ENCODE peak calls at places on chromosomes 6 and 20, in five cellular contexts. H, X, F, Q and N are unnamed samples. For H3K4me1 and H3K36me3, the result is how much of the 10 kb centered on the place peaks cover.

GRCh38 chr6:125020385-125020784 is 58.1 kb downstream of the RNF217 start:
- DNase-seq in H (no peak), X (no peak), F (peak), Q (no peak), N (no peak)

GRCh38 chr6:26025047-26025893 is 62.0 kb upstream of the HFE start:
- DNase-seq in H (no peak), X (no peak), F (peak), Q (no peak), N (no peak)

GRCh38 chr6:125197795-125198269 is 44.3 kb downstream of the TPD52L1 start:
- DNase-seq in H (peak), X (no peak), F (peak), Q (peak), N (peak)

GRCh38 chr6:45609141-45609638 is 231.5 kb upstream of the SUPT3H start:
- DNase-seq in H (no peak), X (no peak), F (peak), Q (no peak), N (peak)

GRCh38 chr20:40441771-40442170 is 247.3 kb downstream of the MAFB start:
- DNase-seq in H (no peak), X (no peak), F (no peak), Q (no peak), N (no peak)

GRCh38 chr6:15038013-15038791 is 207.7 kb upstream of the JARID2 start:
- DNase-seq in H (no peak), X (no peak), F (no peak), Q (no peak), N (peak)

GRCh38 chr20:44092551-44093248 is 94.3 kb downstream of the JPH2 start:
- DNase-seq in H (no peak), X (no peak), F (peak), Q (no peak), N (no peak)

GRCh38 chr6:35146453-35146852 is 5.3 kb upstream of the TCP11 start:
- DNase-seq in H (no peak), X (no peak), F (peak), Q (no peak), N (peak)

GRCh38 chr6:7777062-7777461 is 51.2 kb downstream of the BMP6 start:
- DNase-seq in H (no peak), X (no peak), F (no peak), Q (no peak), N (no peak)

GRCh38 chr6:10250655-10251220 is 164.1 kb downstream of the TFAP2A start:
- DNase-seq in H (no peak), X (no peak), F (no peak), Q (no peak), N (no peak)

GRCh38 chr6:44102527-44102926 is 24.7 kb downstream of the MRPL14 start:
- DNase-seq in H (no peak), X (no peak), F (no peak), Q (no peak), N (no peak)

GRCh38 chr6:22886881-22887581 is 317.7 kb downstream of the HDGFL1 start:
- DNase-seq in H (no peak), X (no peak), F (peak), Q (no peak), N (no peak)

GRCh38 chr6:25329982-25330381 is 50.8 kb downstream of the CARMIL1 start:
- DNase-seq in H (no peak), X (no peak), F (no peak), Q (no peak), N (no peak)

GRCh38 chr20:44031822-44032582 is 117.3 kb downstream of the TOX2 start:
- DNase-seq in H (no peak), X (no peak), F (no peak), Q (no peak), N (no peak)

GRCh38 chr20:25275813-25276532 is 28.1 kb downstream of the PYGB start:
- DNase-seq in H (peak), X (no peak), F (no peak), Q (no peak), N (no peak)

GRCh38 chr6:101396552-101397173 is 3.2 kb downstream of the GRIK2 start:
- DNase-seq in H (no peak), X (no peak), F (peak), Q (peak), N (no peak)

GRCh38 chr6:96015321-96015790 is 418 bp upstream of the FUT9 start:
- DNase-seq in H (no peak), X (no peak), F (no peak), Q (peak), N (no peak)

GRCh38 chr20:47673671-47673955 is 111.7 kb downstream of the SULF2 start:
- DNase-seq in H (no peak), X (no peak), F (no peak), Q (peak), N (no peak)

GRCh38 chr6:116111552-116112528 is 11.2 kb downstream of the NT5DC1 start:
- DNase-seq in H (no peak), X (no peak), F (peak), Q (no peak), N (no peak)

GRCh38 chr20:48826883-48827771 is 672 bp downstream of the PREX1 start:
- DNase-seq in H (no peak), X (no peak), F (no peak), Q (peak), N (no peak)

GRCh38 chr20:62360854-62361798 is 6.0 kb downstream of the LAMA5 start:
- DNase-seq in H (no peak), X (no peak), F (no peak), Q (peak), N (no peak)

GRCh38 chr20:25046736-25047666 is 10.9 kb downstream of the ACSS1 start:
- DNase-seq in H (no peak), X (no peak), F (no peak), Q (no peak), N (peak)

GRCh38 chr20:33787253-33787891 is 23.8 kb upstream of the CHMP4B start:
- DNase-seq in H (no peak), X (no peak), F (no peak), Q (no peak), N (no peak)

GRCh38 chr20:46835418-46835817 is 59.2 kb upstream of the EYA2 start:
- DNase-seq in H (no peak), X (no peak), F (peak), Q (no peak), N (no peak)

GRCh38 chr6:113447088-113447831 is 409.9 kb upstream of the MARCKS start:
- DNase-seq in H (no peak), X (no peak), F (peak), Q (no peak), N (no peak)

GRCh38 chr20:45343867-45344721 is 4.1 kb downstream of the SDC4 start:
- DNase-seq in H (peak), X (no peak), F (peak), Q (no peak), N (peak)

GRCh38 chr20:45948261-45948733 is 13.8 kb downstream of the PCIF1 start:
- DNase-seq in H (no peak), X (no peak), F (no peak), Q (no peak), N (no peak)

GRCh38 chr6:138454976-138455706 is 44.2 kb downstream of the NHSL1 start:
- DNase-seq in H (no peak), X (peak), F (no peak), Q (no peak), N (no peak)

GRCh38 chr6:74596586-74596985 is 609.3 kb downstream of the COL12A1 start:
- DNase-seq in H (no peak), X (no peak), F (no peak), Q (no peak), N (no peak)

GRCh38 chr20:19735446-19735845 is 22.6 kb upstream of the RIN2 start:
- DNase-seq in H (peak), X (no peak), F (peak), Q (peak), N (peak)

GRCh38 chr20:51492167-51493092 is 50.1 kb downstream of the NFATC2 start:
- DNase-seq in H (no peak), X (no peak), F (no peak), Q (peak), N (no peak)

GRCh38 chr6:154736613-154737259 is 3.5 kb downstream of the SCAF8 start:
- DNase-seq in H (no peak), X (no peak), F (no peak), Q (no peak), N (no peak)

GRCh38 chr20:57829805-57830514 is 120.1 kb upstream of the PMEPA1 start:
- DNase-seq in H (no peak), X (no peak), F (no peak), Q (no peak), N (no peak)

GRCh38 chr6:1612902-1613301 is 3.2 kb downstream of the FOXC1 start:
- DNase-seq in H (no peak), X (no peak), F (peak), Q (no peak), N (no peak)

GRCh38 chr6:150617496-150618460 is 18.1 kb downstream of the PLEKHG1 start:
- DNase-seq in H (no peak), X (no peak), F (no peak), Q (no peak), N (no peak)

GRCh38 chr6:150622941-150623874 is 23.5 kb downstream of the PLEKHG1 start:
- DNase-seq in H (no peak), X (no peak), F (no peak), Q (no peak), N (no peak)

GRCh38 chr6:150622476-150622875 is 22.8 kb downstream of the PLEKHG1 start:
- DNase-seq in H (no peak), X (no peak), F (no peak), Q (no peak), N (no peak)

GRCh38 chr6:150620244-150620643 is 20.6 kb downstream of the PLEKHG1 start:
- DNase-seq in H (no peak), X (no peak), F (no peak), Q (no peak), N (no peak)

GRCh38 chr6:150620763-150621162 is 21.1 kb downstream of the PLEKHG1 start:
- DNase-seq in H (no peak), X (no peak), F (no peak), Q (no peak), N (no peak)
- H3K4me1 ChIP-seq in H (under half), X (under half), F (under half), Q (under half), N (under half)

DNA sequence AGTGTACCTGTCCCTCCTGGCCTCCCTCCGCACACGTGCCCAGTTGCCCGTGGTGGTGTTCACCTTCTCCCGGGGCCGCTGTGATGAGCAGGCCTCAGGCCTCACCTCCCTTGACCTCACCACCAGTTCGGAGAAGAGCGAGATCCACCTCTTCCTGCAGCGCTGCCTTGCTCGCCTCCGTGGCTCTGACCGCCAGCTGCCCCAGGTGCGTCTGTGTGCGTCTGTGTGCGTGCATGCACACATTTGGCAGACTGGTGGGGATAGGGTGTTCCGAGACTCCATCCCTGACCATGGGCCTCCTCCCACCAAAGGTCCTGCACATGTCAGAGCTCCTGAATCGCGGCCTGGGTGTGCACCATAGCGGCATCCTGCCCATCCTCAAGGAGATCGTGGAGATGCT is 4.9 kb downstream of the SKIC2 start:
- DNase-seq in H (no peak), X (no peak), F (no peak), Q (no peak), N (no peak)
- H3K36me3 ChIP-seq in H (under half), X (half or more), F (half or more), Q (under half), N (under half)

GRCh38 chr6:112180095-112180820 is 74.1 kb downstream of the LAMA4 start:
- DNase-seq in H (no peak), X (no peak), F (peak), Q (no peak), N (no peak)
- TF ChIP-seq CTCF in H (peak), X (peak), F (peak), Q (peak), N (peak)

GRCh38 chr6:158011980-158012566 is 30.4 kb downstream of the SYNJ2 start:
- DNase-seq in H (no peak), X (no peak), F (no peak), Q (no peak), N (no peak)
- H3K4me1 ChIP-seq in H (under half), X (under half), F (under half), Q (under half), N (under half)

DNA sequence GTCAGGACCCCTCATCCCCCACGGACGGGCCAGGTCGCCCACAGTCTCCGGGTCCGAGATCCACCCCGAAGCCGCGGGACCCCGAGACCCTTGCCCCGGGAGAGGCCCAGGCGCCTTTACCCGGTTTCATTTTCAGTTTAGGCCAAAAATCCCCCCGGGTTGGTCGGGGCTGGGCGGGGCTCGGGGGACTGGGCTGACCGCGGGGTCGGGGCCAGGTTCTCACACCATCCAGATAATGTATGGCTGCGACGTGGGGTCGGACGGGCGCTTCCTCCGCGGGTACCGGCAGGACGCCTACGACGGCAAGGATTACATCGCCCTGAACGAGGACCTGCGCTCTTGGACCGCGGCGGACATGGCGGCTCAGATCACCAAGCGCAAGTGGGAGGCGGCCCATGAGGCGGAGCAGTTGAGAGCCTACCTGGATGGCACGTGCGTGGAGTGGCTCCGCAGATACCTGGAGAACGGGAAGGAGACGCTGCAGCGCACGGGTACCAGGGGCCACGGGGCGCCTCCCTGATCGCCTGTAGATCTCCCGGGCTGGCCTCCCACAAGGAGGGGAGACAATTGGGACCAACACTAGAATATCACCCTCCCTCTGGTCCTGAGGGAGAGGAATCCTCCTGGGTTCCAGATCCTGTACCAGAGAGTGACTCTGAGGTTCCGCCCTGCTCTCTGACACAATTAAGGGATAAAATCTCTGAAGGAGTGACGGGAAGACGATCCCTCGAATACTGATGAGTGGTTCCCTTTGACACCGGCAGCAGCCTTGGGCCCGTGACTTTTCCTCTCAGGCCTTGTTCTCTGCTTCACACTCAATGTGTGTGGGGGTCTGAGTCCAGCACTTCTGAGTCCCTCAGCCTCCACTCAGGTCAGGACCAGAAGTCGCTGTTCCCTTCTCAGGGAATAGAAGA is 978 bp downstream of the HLA-A start:
- DNase-seq in H (no peak), X (no peak), F (no peak), Q (peak), N (no peak)
- H3K36me3 ChIP-seq in H (under half), X (under half), F (under half), Q (under half), N (under half)

GRCh38 chr6:162377735-162378134 is 349.8 kb downstream of the PRKN start:
- DNase-seq in H (no peak), X (no peak), F (no peak), Q (no peak), N (no peak)

GRCh38 chr6:162379762-162380409 is 347.7 kb downstream of the PRKN start:
- DNase-seq in H (no peak), X (no peak), F (no peak), Q (no peak), N (no peak)
- TF ChIP-seq CTCF in H (no peak), X (no peak), F (no peak), Q (no peak), N (no peak)

GRCh38 chr6:12766365-12766764 is 49.8 kb downstream of the PHACTR1 start:
- DNase-seq in H (no peak), X (no peak), F (no peak), Q (no peak), N (no peak)

GRCh38 chr6:12767016-12767415 is 50.4 kb downstream of the PHACTR1 start:
- DNase-seq in H (no peak), X (no peak), F (no peak), Q (no peak), N (no peak)

DNA sequence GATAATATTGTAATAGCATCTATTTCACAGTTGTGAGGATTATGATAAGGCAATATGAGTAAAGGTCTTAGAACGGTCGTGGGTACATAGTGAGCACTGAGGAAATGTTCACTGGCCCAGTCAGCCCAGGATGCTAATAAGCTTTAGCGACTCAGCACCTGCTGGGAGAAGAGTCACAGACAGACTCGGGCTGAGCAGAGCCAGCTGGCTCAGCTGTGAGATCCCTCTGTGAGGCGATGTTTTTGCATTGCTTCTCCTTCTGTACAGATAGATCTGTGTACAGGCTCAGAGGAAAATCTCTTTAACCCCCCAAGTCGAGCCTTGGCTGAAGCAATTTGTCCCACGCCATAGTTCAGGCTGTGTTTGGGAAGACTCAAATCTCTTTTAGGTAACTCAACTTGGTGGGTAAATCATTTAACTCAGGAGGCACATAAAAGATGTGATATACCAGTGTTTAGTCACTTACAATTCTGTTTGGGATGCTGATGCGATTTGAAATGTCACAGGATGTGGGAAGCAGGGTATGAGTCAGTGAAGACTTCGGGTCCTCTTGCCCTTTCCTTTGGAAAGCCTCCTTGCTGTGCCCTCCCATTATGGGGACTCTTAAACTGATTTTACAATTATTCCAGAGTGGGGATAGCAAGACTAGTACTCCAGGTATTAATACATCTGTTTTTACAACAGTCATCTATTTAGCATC is 53.1 kb downstream of the PHACTR1 start:
- DNase-seq in H (no peak), X (no peak), F (no peak), Q (no peak), N (no peak)
- H3K4me1 ChIP-seq in H (under half), X (under half), F (under half), Q (under half), N (under half)